ENCODE peak calls at places on chromosomes 11 and 22, in seven cellular contexts. Z is GM23248, J is HL-60, Q is dorsolateral prefrontal cortex, H is heart left ventricle, W is SJSA1, P is spleen. B is an unnamed sample.

GRCh38 chr11:85863855-85864254 is 8.7 kb downstream of the CCDC83 start:
- DNase-seq in Z (no peak), J (no peak), Q (no peak), H (no peak), W (no peak), P (no peak), B (no peak)

GRCh38 chr11:32081129-32081641 is 9.7 kb upstream of the RCN1 start:
- DNase-seq in Z (peak; percentile 78), J (no peak), Q (no peak), H (peak; percentile 58), W (peak; percentile 10), P (no peak), B (no peak)

GRCh38 chr11:66326261-66327111 is 9.6 kb upstream of the CD248 start:
- DNase-seq in Z (peak; percentile 81), J (no peak), Q (no peak), H (peak; percentile 87), W (peak; percentile 100), P (no peak), B (no peak)

GRCh38 chr22:48781868-48782267 is 1045.8 kb downstream of the BRD1 start:
- DNase-seq in Z (no peak), J (no peak), Q (no peak), H (no peak), W (no peak), P (no peak), B (no peak)

GRCh38 chr11:95790933-95791247 is 592 bp downstream of the CEP57 start:
- DNase-seq in Z (peak; percentile 64), J (peak; percentile 77), Q (peak; percentile 51), H (peak; percentile 67), W (no peak), P (no peak), B (peak; percentile 86)

GRCh38 chr22:23744001-23744400 is 6.9 kb downstream of the ZNF70 start:
- DNase-seq in Z (no peak), J (no peak), Q (no peak), H (no peak), W (no peak), P (no peak), B (no peak)

GRCh38 chr11:30789270-30789669 is 203.1 kb upstream of the MPPED2 start:
- DNase-seq in Z (peak; percentile 61), J (no peak), Q (no peak), H (no peak), W (no peak), P (no peak), B (no peak)

GRCh38 chr11:100740440-100740839 is 53.4 kb downstream of the ARHGAP42 start:
- DNase-seq in Z (no peak), J (no peak), Q (no peak), H (no peak), W (peak; percentile 16), P (no peak), B (no peak)

GRCh38 chr11:76810151-76810853 is 27.1 kb downstream of the TSKU start:
- DNase-seq in Z (peak; percentile 57), J (no peak), Q (no peak), H (no peak), W (no peak), P (peak; percentile 65), B (no peak)

GRCh38 chr11:79437981-79438630 is 2.7 kb downstream of the TENM4 start:
- DNase-seq in Z (peak; percentile 38), J (no peak), Q (peak; percentile 29), H (peak; percentile 34), W (no peak), P (peak; percentile 75), B (no peak)

GRCh38 chr11:34356918-34357645 is 728 bp downstream of the ABTB2 start:
- DNase-seq in Z (peak; percentile 80), J (peak; percentile 45), Q (peak; percentile 37), H (peak; percentile 77), W (peak; percentile 68), P (peak; percentile 93), B (peak; percentile 74)

GRCh38 chr11:59818572-59818971 is 8.0 kb upstream of the MRPL16 start:
- DNase-seq in Z (no peak), J (no peak), Q (no peak), H (no peak), W (no peak), P (no peak), B (no peak)

GRCh38 chr11:17538731-17539130 is 5.5 kb downstream of the USH1C start:
- DNase-seq in Z (no peak), J (no peak), Q (no peak), H (no peak), W (no peak), P (peak; percentile 65), B (no peak)

GRCh38 chr11:99199336-99199735 is 178.6 kb downstream of the CNTN5 start:
- DNase-seq in Z (no peak), J (no peak), Q (no peak), H (no peak), W (no peak), P (no peak), B (no peak)

GRCh38 chr22:49885281-49885680 is 31.6 kb downstream of the ZBED4 start:
- DNase-seq in Z (no peak), J (no peak), Q (no peak), H (no peak), W (no peak), P (no peak), B (no peak)

GRCh38 chr11:8841899-8842298 is 69.1 kb upstream of the AKIP1 start:
- DNase-seq in Z (no peak), J (no peak), Q (no peak), H (no peak), W (no peak), P (no peak), B (no peak)

GRCh38 chr11:103024086-103024485 is 67.9 kb downstream of the DCUN1D5 start:
- DNase-seq in Z (peak; percentile 11), J (no peak), Q (no peak), H (no peak), W (no peak), P (no peak), B (no peak)

GRCh38 chr11:9139628-9140357 is 48.4 kb upstream of the SCUBE2 start:
- DNase-seq in Z (no peak), J (no peak), Q (no peak), H (no peak), W (no peak), P (no peak), B (no peak)

GRCh38 chr22:47063606-47064005 is 301.2 kb downstream of the TBC1D22A start:
- DNase-seq in Z (peak; percentile 10), J (no peak), Q (no peak), H (no peak), W (no peak), P (peak; percentile 42), B (no peak)

DNA sequence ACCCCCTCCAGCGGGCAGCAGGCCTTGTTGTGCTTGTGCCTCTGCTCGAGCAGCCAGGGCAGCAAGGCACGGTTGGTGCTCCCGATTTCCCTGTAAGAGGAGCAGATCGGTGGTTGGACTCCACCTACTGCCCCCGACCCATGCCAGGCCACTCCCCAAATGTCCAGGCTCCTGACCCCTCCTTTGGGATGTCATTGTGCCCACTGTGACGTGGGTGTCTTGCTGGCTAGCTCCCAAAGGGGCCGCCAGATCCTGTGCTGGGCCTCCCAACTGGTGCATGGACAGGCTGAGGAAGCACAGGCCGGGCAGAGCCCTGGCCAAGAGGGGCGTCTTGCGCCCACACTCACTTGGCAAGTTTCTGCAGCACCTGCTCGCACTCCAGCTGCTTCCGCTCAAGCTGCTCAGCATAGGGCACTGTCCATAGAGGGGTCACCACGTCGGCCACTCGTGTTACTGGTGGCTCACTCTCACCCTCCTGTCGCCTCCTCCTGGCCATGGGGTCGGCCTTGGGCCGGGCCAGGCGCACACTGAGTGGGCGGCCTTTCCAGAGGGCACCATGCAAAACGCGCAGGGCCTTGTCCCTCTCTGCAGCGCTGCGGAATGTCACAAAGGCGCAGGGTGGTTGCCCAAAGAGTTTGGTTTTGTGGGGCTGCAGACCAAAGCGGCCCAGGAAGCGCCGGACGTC is at the start of gene RANBP1:
- DNase-seq in Z (no peak), J (no peak), Q (no peak), H (peak; percentile 25), W (no peak), P (peak; percentile 86), B (peak; percentile 48)
- H3K27ac ChIP-seq in Z (peak within 1 kb of the TSS; percentile 66), J (peak within 1 kb of the TSS; percentile 90), Q (peak within 1 kb of the TSS; percentile 83), H (peak within 1 kb of the TSS; percentile 9), W (peak within 1 kb of the TSS; percentile 61), P (peak within 1 kb of the TSS; percentile 93), B (peak within 1 kb of the TSS; percentile 87)

DNA sequence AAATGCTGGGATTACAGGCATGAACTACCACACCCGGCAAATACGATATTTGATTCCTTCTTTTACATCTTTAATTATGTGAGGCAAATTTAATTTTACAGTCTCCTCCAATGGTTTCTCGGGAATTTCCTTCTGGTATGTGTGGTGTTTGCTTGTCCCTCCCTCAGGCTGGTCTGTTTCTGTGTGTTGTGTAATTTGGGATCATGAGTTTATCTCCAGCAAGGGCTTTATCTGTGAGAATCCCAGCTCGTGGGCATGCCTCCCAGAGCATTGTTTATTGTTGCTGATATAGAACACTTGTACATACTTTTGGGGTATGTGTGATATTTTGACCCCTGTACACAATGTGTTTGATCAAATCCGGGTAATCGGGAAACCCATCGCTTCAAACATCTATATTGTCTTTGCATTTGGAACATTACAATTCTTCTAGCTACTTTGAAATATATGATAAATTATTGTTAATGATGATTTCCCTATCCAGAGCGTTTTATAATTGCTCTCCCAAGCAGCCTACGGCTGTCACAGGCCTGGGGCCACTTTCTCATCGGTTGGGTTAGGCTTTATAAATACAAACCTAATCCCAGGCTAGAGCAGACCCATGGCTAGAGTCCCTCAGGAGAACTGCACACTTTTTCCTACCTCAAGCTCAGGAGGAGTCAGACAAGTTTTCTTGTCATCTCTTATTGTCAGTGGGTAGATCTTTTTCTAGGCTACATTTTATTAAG is 15.0 kb upstream of the PRR5 start:
- DNase-seq in Z (no peak), J (no peak), Q (no peak), H (no peak), W (peak; percentile 20), P (no peak), B (no peak)
- H3K27ac ChIP-seq in Z (peak overlapping the region; percentile 26), J (no peak overlapping the region), Q (no peak overlapping the region), H (no peak overlapping the region), W (no peak overlapping the region), P (no peak overlapping the region), B (no peak overlapping the region)

DNA sequence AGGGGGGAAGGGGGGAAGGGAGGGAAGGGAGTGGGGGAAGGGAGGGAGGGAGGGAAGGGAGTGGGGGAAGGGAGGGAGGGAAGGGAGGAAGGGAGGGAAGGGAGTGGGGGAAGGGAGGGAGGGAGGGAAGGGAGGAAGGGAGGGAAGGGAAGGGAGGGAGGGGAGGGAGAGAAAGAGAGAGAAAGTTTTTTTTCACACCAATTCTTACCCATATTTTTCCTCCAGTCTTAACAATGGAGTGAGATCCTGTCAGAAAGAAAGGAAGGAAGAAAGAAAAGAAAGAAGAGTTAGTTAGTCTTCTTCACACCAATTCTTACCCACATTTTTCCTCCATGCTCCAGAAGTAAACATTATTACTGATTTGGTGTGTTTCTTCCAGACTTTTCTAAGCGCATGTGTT is 3.0 kb upstream of the OR2AT4 start:
- DNase-seq in Z (no peak), J (no peak), Q (no peak), H (no peak), W (no peak), P (no peak), B (no peak)
- H3K27ac ChIP-seq in Z (no peak overlapping the region), J (no peak overlapping the region), Q (no peak overlapping the region), H (no peak overlapping the region), W (no peak overlapping the region), P (no peak overlapping the region), B (no peak overlapping the region)

DNA sequence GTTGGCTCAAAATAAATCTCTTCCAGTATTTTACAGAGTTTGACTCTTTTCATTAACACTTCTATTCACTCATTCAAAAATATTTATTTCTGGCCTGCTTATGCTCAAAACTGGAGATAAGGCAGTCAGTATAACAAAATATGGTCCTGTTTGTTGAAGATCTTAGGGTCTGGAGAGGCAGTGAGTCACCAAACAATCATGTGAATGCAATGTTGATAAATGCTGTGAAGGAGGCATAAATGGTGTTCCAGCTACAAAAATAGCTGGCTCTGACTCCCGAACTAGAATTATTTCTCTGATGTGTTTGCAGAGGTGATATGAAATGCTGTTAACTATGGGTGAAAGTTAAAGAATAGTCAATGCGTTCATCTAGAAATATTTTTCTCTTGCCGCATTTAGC is 390.6 kb downstream of the AASDHPPT start:
- DNase-seq in Z (peak; percentile 41), J (no peak), Q (no peak), H (no peak), W (peak; percentile 37), P (no peak), B (no peak)
- H3K27ac ChIP-seq in Z (no peak overlapping the region), J (no peak overlapping the region), Q (no peak overlapping the region), H (no peak overlapping the region), W (no peak overlapping the region), P (no peak overlapping the region), B (no peak overlapping the region)

B was measured in lower lobe of right lung.